ENCODE peak calls at places on chromosome 13, in eight cellular contexts. O, Z, J, E, G, T, N and H are unnamed samples.
A peak's percentile ranks its signal among the peaks of the same experiment; 100 is the strongest.

GRCh38 chr13:34967851-34968562 is 25.9 kb downstream of the NBEA start:
- DNase-seq in O (no peak), Z (no peak), J (no peak), E (no peak), G (no peak), T (no peak), N (no peak), H (no peak)

GRCh38 chr13:31909889-31910551 is 121.6 kb upstream of the FRY start:
- DNase-seq in O (peak; percentile 81), Z (no peak), J (peak; percentile 66), E (no peak), G (peak; percentile 20), T (no peak), N (peak; percentile 8), H (peak; percentile 84)

GRCh38 chr13:75195479-75196111 is 286.4 kb downstream of the TBC1D4 start:
- DNase-seq in O (no peak), Z (no peak), J (no peak), E (no peak), G (no peak), T (no peak), N (no peak), H (no peak)

GRCh38 chr13:76828316-76828741 is 57.9 kb downstream of the KCTD12 start:
- DNase-seq in O (peak; percentile 71), Z (no peak), J (no peak), E (no peak), G (no peak), T (no peak), N (peak; percentile 47), H (no peak)

GRCh38 chr13:92158335-92158734 is 759.9 kb downstream of the GPC5 start:
- DNase-seq in O (peak; percentile 2), Z (no peak), J (no peak), E (no peak), G (no peak), T (no peak), N (peak; percentile 13), H (no peak)

GRCh38 chr13:101623469-101624209 is 171.2 kb downstream of the ITGBL1 start:
- DNase-seq in O (peak; percentile 52), Z (no peak), J (no peak), E (no peak), G (no peak), T (no peak), N (peak; percentile 2), H (no peak)

GRCh38 chr13:73579574-73580274 is 520.9 kb downstream of the KLF5 start:
- DNase-seq in O (no peak), Z (no peak), J (no peak), E (no peak), G (no peak), T (no peak), N (no peak), H (no peak)

GRCh38 chr13:76764429-76764828 is 121.8 kb downstream of the KCTD12 start:
- DNase-seq in O (peak; percentile 5), Z (peak; percentile 44), J (peak; percentile 84), E (no peak), G (no peak), T (peak; percentile 24), N (no peak), H (no peak)

GRCh38 chr13:40982772-40983171 is 36.3 kb downstream of the ELF1 start:
- DNase-seq in O (peak; percentile 44), Z (no peak), J (peak; percentile 73), E (no peak), G (no peak), T (no peak), N (no peak), H (peak; percentile 78)

GRCh38 chr13:76024151-76024550 is 388.0 kb downstream of the LMO7 start:
- DNase-seq in O (no peak), Z (no peak), J (no peak), E (no peak), G (no peak), T (no peak), N (no peak), H (no peak)

GRCh38 chr13:99218969-99219368 is 18.3 kb downstream of the UBAC2 start:
- DNase-seq in O (no peak), Z (no peak), J (no peak), E (no peak), G (no peak), T (no peak), N (no peak), H (no peak)

GRCh38 chr13:30679483-30680330 is 55.6 kb upstream of the ALOX5AP start:
- DNase-seq in O (peak; percentile 57), Z (no peak), J (no peak), E (peak; percentile 50), G (peak; percentile 30), T (no peak), N (no peak), H (peak; percentile 70)

GRCh38 chr13:64397699-64398098 is 2832.4 kb downstream of the PCDH9 start:
- DNase-seq in O (no peak), Z (no peak), J (no peak), E (no peak), G (no peak), T (no peak), N (no peak), H (peak; percentile 93)

DNA sequence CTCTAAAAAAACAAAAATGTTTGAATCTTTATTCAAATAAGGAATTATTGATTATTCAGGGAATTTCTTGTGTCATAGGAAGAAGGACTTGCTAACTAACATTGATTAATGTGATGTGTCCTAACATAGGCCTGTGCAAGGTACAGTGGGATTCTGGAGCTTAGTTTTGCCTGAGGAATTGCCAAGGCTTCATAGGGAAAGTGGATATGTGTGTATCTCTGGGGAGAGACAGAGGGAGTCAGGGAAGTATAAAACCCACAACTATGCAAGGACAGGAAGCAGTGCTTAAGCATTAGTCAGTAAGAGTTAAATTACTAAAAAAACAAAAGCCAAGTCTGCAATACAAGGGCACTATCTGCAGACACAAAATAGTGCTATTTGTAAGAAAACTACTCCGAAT is 59.6 kb downstream of the WDFY2 start:
- DNase-seq in O (peak; percentile 94), Z (no peak), J (no peak), E (no peak), G (no peak), T (no peak), N (peak; percentile 75), H (peak; percentile 55)
- H3K4me1 ChIP-seq in O (peaks cover 63% of the 10 kb centered on the region), Z (peaks cover 23% of the 10 kb centered on the region), J (peaks cover 35% of the 10 kb centered on the region), E (peaks cover 27% of the 10 kb centered on the region), G (peaks cover 42% of the 10 kb centered on the region), T (no peaks in the 10 kb centered on the region), N (peaks cover 54% of the 10 kb centered on the region), H (peaks cover 49% of the 10 kb centered on the region)

GRCh38 chr13:108850706-108851105 is 221.3 kb downstream of the MYO16 start:
- DNase-seq in O (no peak), Z (no peak), J (no peak), E (no peak), G (no peak), T (no peak), N (no peak), H (no peak)
- H3K27ac ChIP-seq in O (no peak overlapping the region), Z (no peak overlapping the region), J (no peak overlapping the region), E (no peak overlapping the region), G (no peak overlapping the region), T (no peak overlapping the region), N (no peak overlapping the region), H (no peak overlapping the region)

DNA sequence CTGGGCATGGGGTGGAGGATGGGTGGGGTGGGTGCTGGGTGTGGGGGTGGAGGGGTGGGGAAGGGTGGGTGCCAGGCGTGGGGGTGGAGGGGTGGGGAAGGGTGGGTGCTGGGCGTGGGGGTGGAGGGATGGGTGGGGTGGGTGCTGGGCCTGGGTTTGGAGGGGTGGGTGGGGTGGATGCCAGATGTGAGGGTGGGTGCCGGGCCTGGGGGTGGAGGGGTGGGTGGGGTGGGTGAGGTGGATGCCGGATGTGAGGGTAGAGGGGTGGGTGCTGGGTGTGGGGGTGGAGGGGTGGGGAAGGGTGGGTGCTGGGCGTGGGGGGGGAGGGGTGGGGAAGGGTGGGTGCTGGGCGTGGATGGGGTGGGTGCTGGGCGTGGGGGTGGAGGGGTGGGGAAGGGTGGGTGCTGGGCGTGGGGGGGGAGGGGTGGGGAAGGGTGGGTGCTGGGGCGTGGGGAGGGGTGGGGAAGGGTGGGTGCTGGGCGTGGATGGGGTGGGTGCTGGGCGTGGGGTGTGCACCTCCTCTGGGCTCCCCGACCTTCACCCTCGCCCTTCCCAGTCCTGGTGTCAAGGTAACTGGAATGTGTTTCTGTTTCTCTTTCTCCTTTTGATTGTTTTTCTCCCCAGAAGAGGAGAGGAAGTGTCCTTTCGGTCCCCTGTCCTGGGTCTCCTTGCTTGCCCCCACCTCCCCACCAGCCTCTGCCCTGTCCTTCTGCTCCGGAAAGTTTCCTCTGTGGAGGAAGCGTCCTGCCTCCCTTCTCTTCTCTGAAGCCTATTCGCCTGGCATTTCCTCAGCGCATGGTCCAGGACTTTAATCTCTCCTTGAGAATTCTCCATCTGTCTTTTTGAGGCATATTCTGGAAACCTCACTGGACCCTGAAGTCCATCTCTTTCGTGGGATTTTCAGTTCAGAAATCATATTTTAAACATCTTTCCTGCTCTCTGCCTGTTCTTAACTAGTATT is 22.9 kb upstream of the CFAP97D2 start:
- DNase-seq in O (no peak), Z (no peak), J (no peak), E (no peak), G (no peak), T (no peak), N (no peak), H (no peak)
- H3K4me1 ChIP-seq in O (no peaks in the 10 kb centered on the region), Z (peaks cover 4% of the 10 kb centered on the region), J (no peaks in the 10 kb centered on the region), E (no peaks in the 10 kb centered on the region), G (peaks cover 10% of the 10 kb centered on the region), T (no peaks in the 10 kb centered on the region), N (no peaks in the 10 kb centered on the region), H (no peaks in the 10 kb centered on the region)

GRCh38 chr13:45847554-45848224 is 3.9 kb downstream of the SIAH3 start:
- DNase-seq in O (no peak), Z (no peak), J (no peak), E (peak; percentile 35), G (no peak), T (no peak), N (no peak), H (no peak)

GRCh38 chr13:45846681-45847080 is 4.9 kb downstream of the SIAH3 start:
- DNase-seq in O (no peak), Z (no peak), J (no peak), E (no peak), G (no peak), T (no peak), N (no peak), H (no peak)

GRCh38 chr13:45850020-45850613 is 1.4 kb downstream of the SIAH3 start:
- DNase-seq in O (no peak), Z (no peak), J (no peak), E (peak; percentile 32), G (no peak), T (no peak), N (no peak), H (no peak)

GRCh38 chr13:45849408-45849807 is 2.1 kb downstream of the SIAH3 start:
- DNase-seq in O (no peak), Z (no peak), J (no peak), E (no peak), G (no peak), T (no peak), N (no peak), H (no peak)

DNA sequence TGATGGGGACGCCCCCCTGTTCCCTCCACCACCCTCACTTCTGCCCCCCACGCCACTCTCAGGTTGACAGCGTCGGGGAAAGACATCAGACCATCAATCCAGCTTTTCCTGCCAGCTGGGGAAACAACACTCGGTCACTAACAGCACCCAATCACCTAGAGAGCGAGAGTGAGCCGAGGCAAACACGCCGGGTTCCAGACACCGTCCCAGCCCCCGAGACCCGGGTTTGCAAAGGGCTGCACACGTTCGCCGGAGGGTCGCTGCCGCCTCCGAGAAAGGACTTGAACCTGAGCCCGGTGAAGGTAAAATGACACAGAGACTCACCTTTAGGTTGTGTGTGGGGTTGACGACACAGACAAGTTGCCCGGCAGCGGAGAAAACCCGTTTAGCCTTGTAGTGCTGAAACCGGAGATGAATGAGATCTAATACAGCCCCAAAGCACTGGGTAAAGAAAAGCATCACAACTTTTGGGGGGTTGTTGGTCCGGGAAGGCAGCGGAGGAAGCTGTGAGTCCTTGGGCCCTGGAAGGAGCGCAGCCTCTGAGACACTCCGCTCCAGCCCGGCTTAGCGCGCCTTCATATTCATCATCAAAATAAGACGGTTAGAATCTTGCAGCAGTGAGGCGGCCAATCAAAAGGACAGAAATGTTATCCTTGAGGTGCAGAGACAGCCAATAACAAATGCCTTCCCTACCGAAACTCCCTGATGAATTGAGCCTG is at the start of gene SIAH3:
- DNase-seq in O (peak; percentile 20), Z (no peak), J (no peak), E (peak; percentile 43), G (no peak), T (no peak), N (no peak), H (no peak)
- H3K27ac ChIP-seq in O (no peak within 1 kb of the TSS), Z (no peak within 1 kb of the TSS), J (no peak within 1 kb of the TSS), E (no peak within 1 kb of the TSS), G (no peak within 1 kb of the TSS), T (no peak within 1 kb of the TSS), N (no peak within 1 kb of the TSS), H (no peak within 1 kb of the TSS)